ENCODE peak calls at places on chromosome 21, in nine cellular contexts. O, S, N, X, D, K, Y, R and G are unnamed samples.

GRCh38 chr21:43978060-43978459 is 34.0 kb upstream of the TRAPPC10 start:
- DNase-seq in O (no peak), S (no peak), N (no peak), X (no peak), D (no peak), K (no peak), Y (no peak), R (no peak), G (no peak)

GRCh38 chr21:32516729-32517649 is 68.3 kb downstream of the TCP10L start:
- DNase-seq in O (no peak), S (peak; percentile 94), N (no peak), X (no peak), D (no peak), K (no peak), Y (no peak), R (no peak), G (no peak)

GRCh38 chr21:46160563-46161179 is 5.3 kb upstream of the FTCD start:
- DNase-seq in O (peak; percentile 52), S (peak; percentile 48), N (no peak), X (no peak), D (no peak), K (no peak), Y (no peak), R (no peak), G (no peak)

GRCh38 chr21:31283025-31283424 is 61.0 kb downstream of the TIAM1 start:
- DNase-seq in O (no peak), S (no peak), N (no peak), X (no peak), D (no peak), K (peak; percentile 16), Y (no peak), R (no peak), G (no peak)

GRCh38 chr21:8990326-8991087 is 1530.9 kb upstream of the TPTE start:
- DNase-seq in O (no peak), S (peak; percentile 95), N (peak; percentile 81), X (no peak), D (no peak), K (no peak), Y (no peak), R (no peak), G (no peak)

GRCh38 chr21:33780631-33781030 is 135.0 kb downstream of the ATP5PO start:
- DNase-seq in O (no peak), S (no peak), N (no peak), X (no peak), D (no peak), K (no peak), Y (no peak), R (no peak), G (no peak)

GRCh38 chr21:16974060-16974459 is 538.8 kb upstream of the CXADR start:
- DNase-seq in O (no peak), S (no peak), N (no peak), X (no peak), D (no peak), K (no peak), Y (no peak), R (no peak), G (no peak)

GRCh38 chr21:26093094-26093493 is 77.5 kb downstream of the APP start:
- DNase-seq in O (no peak), S (peak; percentile 17), N (peak; percentile 68), X (no peak), D (no peak), K (no peak), Y (no peak), R (no peak), G (no peak)

GRCh38 chr21:25039461-25040380 is 567.6 kb downstream of the MRPL39 start:
- DNase-seq in O (no peak), S (no peak), N (no peak), X (no peak), D (no peak), K (no peak), Y (no peak), R (no peak), G (peak; percentile 75)

GRCh38 chr21:45525153-45525909 is 16.9 kb downstream of the SLC19A1 start:
- DNase-seq in O (peak; percentile 48), S (no peak), N (no peak), X (no peak), D (no peak), K (no peak), Y (no peak), R (peak; percentile 14), G (no peak)

GRCh38 chr21:37145635-37146111 is 72.6 kb downstream of the TTC3 start:
- DNase-seq in O (no peak), S (peak; percentile 84), N (peak; percentile 97), X (no peak), D (no peak), K (no peak), Y (no peak), R (no peak), G (no peak)

GRCh38 chr21:31354604-31355443 is 10.8 kb upstream of the TIAM1 start:
- DNase-seq in O (peak; percentile 74), S (peak; percentile 98), N (peak; percentile 98), X (no peak), D (peak; percentile 67), K (peak; percentile 37), Y (no peak), R (no peak), G (no peak)

GRCh38 chr21:41651396-41651795 is 115.5 kb downstream of the RIPK4 start:
- DNase-seq in O (no peak), S (no peak), N (no peak), X (no peak), D (no peak), K (no peak), Y (no peak), R (no peak), G (no peak)

GRCh38 chr21:41227357-41228005 is 59.5 kb downstream of the BACE2 start:
- DNase-seq in O (no peak), S (no peak), N (no peak), X (no peak), D (no peak), K (no peak), Y (no peak), R (no peak), G (no peak)

GRCh38 chr21:24658926-24659325 is 948.4 kb downstream of the MRPL39 start:
- DNase-seq in O (no peak), S (no peak), N (no peak), X (no peak), D (no peak), K (no peak), Y (no peak), R (no peak), G (no peak)

GRCh38 chr21:44489962-44490361 is 34.7 kb downstream of the LRRC3 start:
- DNase-seq in O (no peak), S (no peak), N (no peak), X (no peak), D (no peak), K (no peak), Y (no peak), R (no peak), G (no peak)

GRCh38 chr21:44875341-44875740 is 1.9 kb upstream of the PTTG1IP start:
- DNase-seq in O (no peak), S (no peak), N (peak; percentile 63), X (no peak), D (no peak), K (no peak), Y (no peak), R (no peak), G (no peak)

GRCh38 chr21:29349702-29350101 is 51.0 kb downstream of the BACH1 start:
- DNase-seq in O (no peak), S (no peak), N (no peak), X (no peak), D (no peak), K (no peak), Y (no peak), R (no peak), G (no peak)